ENCODE peak calls at places on chromosomes 6 and 20, in seven cellular contexts. T is A549; C is CD8-positive, alpha-beta T cell; R is left lung; D is H9; W is GM13977; U is nephron progenitor cell. H is an unnamed sample.

GRCh38 chr6:113683968-113684367 is 173.2 kb upstream of the MARCKS start:
- DNase-seq in R (no peak), W (no peak), C (no peak), D (no peak), T (no peak), U (no peak), H (no peak)

GRCh38 chr6:1942834-1943233 is 302.6 kb downstream of the GMDS start:
- DNase-seq in R (no peak), U (no peak), W (no peak), C (no peak), T (no peak), D (no peak), H (no peak)

GRCh38 chr6:155538708-155539107 is 83.1 kb upstream of the NOX3 start:
- DNase-seq in C (no peak), U (no peak), D (no peak), R (no peak), T (no peak), W (no peak), H (no peak)

GRCh38 chr20:4087923-4088322 is 72.6 kb upstream of the RNF24 start:
- DNase-seq in U (no peak), D (no peak), W (no peak), R (no peak), T (no peak), C (no peak), H (no peak)

GRCh38 chr20:9228774-9229450 is 160.0 kb downstream of the PLCB4 start:
- DNase-seq in U (no peak), T (no peak), W (no peak), R (no peak), C (no peak), D (no peak), H (no peak)

GRCh38 chr20:56796345-56796744 is 167.2 kb downstream of the TFAP2C start:
- DNase-seq in W (no peak), R (no peak), U (no peak), T (no peak), D (no peak), C (no peak), H (no peak)

GRCh38 chr20:4151991-4152695 is 136.8 kb upstream of the RNF24 start:
- DNase-seq in W (no peak), T (no peak), R (no peak), U (no peak), D (no peak), C (no peak), H (no peak)

GRCh38 chr6:136567688-136568087 is 17.5 kb upstream of the MAP7 start:
- DNase-seq in R (no peak), T (no peak), W (no peak), U (no peak), D (no peak), C (no peak), H (no peak)

GRCh38 chr20:11810316-11811130 is 107.2 kb upstream of the BTBD3 start:
- DNase-seq in W (no peak), U (no peak), C (no peak), R (no peak), T (no peak), D (no peak), H (no peak)

GRCh38 chr6:3650959-3651697 is 100.4 kb downstream of the PXDC1 start:
- DNase-seq in D (no peak), R (no peak), T (no peak), W (no peak), C (no peak), U (no peak), H (no peak)

GRCh38 chr6:11815231-11815630 is 36.6 kb upstream of the ADTRP start:
- DNase-seq in D (no peak), R (no peak), T (peak; percentile 27), C (no peak), W (no peak), U (no peak), H (no peak)

GRCh38 chr6:50091641-50092040 is 41.9 kb upstream of the DEFB112 start:
- DNase-seq in T (no peak), D (no peak), U (no peak), W (no peak), R (no peak), C (no peak), H (no peak)

GRCh38 chr6:41571066-41571780 is 25.0 kb downstream of the FOXP4 start:
- DNase-seq in D (no peak), U (no peak), T (no peak), W (no peak), C (no peak), R (no peak), H (no peak)

GRCh38 chr20:36085686-36086267 is 68.8 kb upstream of the EPB41L1 start:
- DNase-seq in U (no peak), D (peak; percentile 43), T (peak; percentile 84), R (peak; percentile 82), C (no peak), W (no peak), H (no peak)

GRCh38 chr6:163455553-163455952 is 41.0 kb downstream of the QKI start:
- DNase-seq in C (no peak), T (no peak), D (no peak), U (no peak), R (no peak), W (no peak), H (no peak)

GRCh38 chr6:1686117-1687098 is 76.7 kb downstream of the FOXC1 start:
- DNase-seq in U (no peak), R (no peak), T (no peak), W (no peak), C (no peak), D (no peak), H (no peak)

GRCh38 chr20:4202441-4202840 is 187.1 kb upstream of the RNF24 start:
- DNase-seq in W (no peak), D (no peak), U (no peak), R (no peak), T (no peak), C (no peak), H (no peak)

GRCh38 chr6:158354509-158354877 is 42.2 kb downstream of the TULP4 start:
- DNase-seq in T (no peak), D (no peak), C (no peak), R (no peak), W (no peak), U (no peak), H (no peak)

GRCh38 chr20:50534567-50534966 is 24.4 kb downstream of the PTPN1 start:
- DNase-seq in W (no peak), R (no peak), D (no peak), T (no peak), C (no peak), U (no peak), H (no peak)

GRCh38 chr6:111765681-111766523 is 107.3 kb downstream of the FYN start:
- DNase-seq in C (no peak), D (no peak), W (no peak), R (no peak), U (no peak), T (no peak), H (no peak)

GRCh38 chr6:27814665-27815424 is 97.4 kb downstream of the OR2B2 start:
- DNase-seq in R (no peak), W (peak; percentile 75), C (peak; percentile 79), D (peak; percentile 87), U (peak; percentile 66), T (no peak), H (no peak)

GRCh38 chr20:20492521-20493334 is 124.8 kb downstream of the INSM1 start:
- DNase-seq in U (peak; percentile 17), D (no peak), W (no peak), T (no peak), R (no peak), C (no peak), H (peak; percentile 89)

GRCh38 chr20:48421547-48421946 is 406.3 kb downstream of the PREX1 start:
- DNase-seq in R (no peak), W (no peak), T (no peak), U (no peak), C (no peak), D (no peak), H (no peak)
- TF ChIP-seq CTCF in R (no peak), W (no peak), T (peak; percentile 19), U (no peak), C (no peak), D (no peak), H (no peak)

GRCh38 chr6:36402481-36402880 is 15.0 kb upstream of the ETV7 start:
- DNase-seq in C (no peak), D (no peak), U (no peak), T (no peak), W (peak; percentile 1), R (no peak), H (no peak)
- TF ChIP-seq CTCF in C (no peak), D (no peak), U (no peak), T (no peak), W (no peak), R (no peak), H (no peak)

DNA sequence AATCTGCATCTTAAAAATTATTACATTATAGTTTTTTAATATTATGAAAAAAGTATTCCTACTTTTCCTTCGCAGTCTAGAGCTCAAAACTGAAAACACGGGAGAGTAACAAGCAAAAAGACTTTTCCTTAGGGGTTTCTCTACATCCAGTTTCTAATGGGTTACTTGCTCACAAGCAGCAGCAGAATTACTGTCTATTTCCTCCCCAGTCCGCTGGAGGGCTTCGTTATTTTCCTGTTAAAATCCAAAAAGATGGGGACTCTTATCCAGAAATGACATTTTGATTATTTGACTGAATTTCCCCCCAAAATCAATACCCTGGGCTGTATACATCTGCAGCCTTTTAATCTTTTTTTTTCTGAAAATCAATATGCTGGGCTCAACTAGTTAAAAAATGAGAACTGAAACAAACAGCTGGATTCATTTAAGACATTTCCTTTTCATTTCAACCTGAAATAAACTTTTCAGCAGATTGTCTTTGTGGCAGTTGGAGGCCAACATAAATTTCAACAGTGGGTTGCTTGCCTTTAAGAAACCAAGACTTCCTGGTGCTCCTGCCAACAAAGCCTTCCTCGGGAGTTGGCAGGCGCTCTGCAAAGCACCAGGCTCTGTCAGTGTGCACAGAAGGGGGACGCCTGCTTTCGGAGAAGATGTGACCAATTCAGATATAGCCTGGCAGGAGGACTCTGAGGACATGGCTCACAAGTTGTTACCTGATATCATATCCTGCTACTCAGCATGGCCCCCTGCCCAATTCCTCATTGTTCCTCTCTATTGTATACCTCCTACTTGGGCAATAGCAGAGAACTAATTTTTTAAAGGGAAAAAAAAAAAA is 204.7 kb upstream of the ARG1 start:
- DNase-seq in D (no peak), W (peak; percentile 20), R (no peak), U (no peak), T (no peak), C (no peak), H (peak; percentile 69)
- TF ChIP-seq CTCF in D (no peak), W (no peak), R (no peak), U (no peak), T (no peak), C (no peak), H (no peak)

GRCh38 chr6:169653691-169654090 is 48.1 kb downstream of the WDR27 start:
- DNase-seq in R (peak; percentile 28), D (no peak), W (no peak), C (no peak), T (no peak), U (no peak), H (no peak)

GRCh38 chr6:169656626-169657610 is 44.9 kb downstream of the WDR27 start:
- DNase-seq in D (no peak), R (peak; percentile 70), T (no peak), U (no peak), W (no peak), C (no peak), H (no peak)

GRCh38 chr6:169651498-169651897 is 50.3 kb downstream of the WDR27 start:
- DNase-seq in W (no peak), C (peak; percentile 25), D (no peak), T (no peak), U (no peak), R (no peak), H (no peak)

GRCh38 chr6:169652896-169653295 is 48.9 kb downstream of the WDR27 start:
- DNase-seq in T (no peak), U (no peak), W (no peak), R (peak; percentile 54), C (no peak), D (no peak), H (no peak)

GRCh38 chr6:169654590-169655391 is 47.0 kb downstream of the WDR27 start:
- DNase-seq in R (peak; percentile 70), U (peak; percentile 64), W (peak; percentile 90), D (no peak), C (peak; percentile 77), T (no peak), H (no peak)
- TF ChIP-seq CTCF in R (no peak), U (no peak), W (peak; percentile 40), D (peak; percentile 37), C (no peak), T (peak; percentile 24), H (no peak)